ENCODE peak calls at places on chromosomes 12 and 14, in nine cellular contexts. Z is thoracic aorta, E is foreskin fibroblast, Q is choroid plexus epithelial cell, H is esophagus squamous epithelium, C is PC-3, U is GM12865, D is glutamatergic neuron, R is kidney. W is an unnamed sample.

GRCh38 chr12:49903700-49904423 is at the start of gene FAIM2:
- DNase-seq in E (peak), R (peak), Q (peak), C (no peak), D (peak), Z (no peak), H (no peak), U (no peak), W (no peak)

GRCh38 chr14:77989441-77989891 is 180.7 kb upstream of the NRXN3 start:
- DNase-seq in R (no peak), C (no peak), Z (no peak), D (peak), U (no peak), E (no peak), Q (no peak), H (no peak), W (no peak)

GRCh38 chr12:132227782-132228417 is 83.6 kb downstream of the NOC4L start:
- DNase-seq in Q (no peak), R (peak), C (no peak), U (no peak), E (no peak), D (no peak), Z (no peak), H (no peak), W (no peak)

GRCh38 chr12:77243345-77243744 is 178.0 kb upstream of the E2F7 start:
- DNase-seq in U (no peak), Q (no peak), Z (no peak), R (no peak), C (no peak), D (no peak), H (no peak), E (no peak), W (no peak)

GRCh38 chr12:24487606-24488005 is 461.3 kb downstream of the BCAT1 start:
- DNase-seq in Z (no peak), U (no peak), H (no peak), D (no peak), E (no peak), Q (peak), C (no peak), R (no peak), W (no peak)

GRCh38 chr12:70784042-70784668 is 136.4 kb downstream of the PTPRR start:
- DNase-seq in H (no peak), E (no peak), C (no peak), Z (no peak), Q (no peak), R (peak), D (no peak), U (no peak), W (no peak)

GRCh38 chr12:98973395-98973794 is 328.3 kb downstream of the APAF1 start:
- DNase-seq in D (no peak), H (no peak), C (peak), R (no peak), Z (no peak), Q (peak), E (peak), U (no peak), W (no peak)

GRCh38 chr14:38964630-38965029 is 138.4 kb downstream of the SEC23A start:
- DNase-seq in E (peak), C (peak), U (no peak), H (no peak), D (no peak), Q (peak), Z (no peak), R (no peak), W (no peak)

GRCh38 chr12:53399896-53400295 is 19.9 kb downstream of the SP1 start:
- DNase-seq in H (no peak), D (no peak), Q (no peak), Z (no peak), E (no peak), R (no peak), U (no peak), C (no peak), W (no peak)

GRCh38 chr12:116878567-116879508 is 2.4 kb downstream of the HRK start:
- DNase-seq in C (peak), R (peak), Q (peak), E (peak), H (no peak), U (no peak), D (peak), Z (no peak), W (no peak)

GRCh38 chr12:91379051-91379775 is 196.6 kb upstream of the DCN start:
- DNase-seq in H (no peak), D (no peak), E (peak), U (no peak), C (no peak), Q (no peak), Z (no peak), R (no peak), W (no peak)

GRCh38 chr12:7444076-7444475 is at the start of gene CD163L1:
- DNase-seq in R (no peak), Q (no peak), D (no peak), E (no peak), U (no peak), H (no peak), Z (no peak), C (no peak), W (no peak)

GRCh38 chr14:51228890-51229289 is 11.2 kb upstream of the TMX1 start:
- DNase-seq in Q (no peak), H (no peak), C (no peak), R (no peak), U (no peak), Z (no peak), E (peak), D (no peak), W (no peak)

GRCh38 chr14:75401356-75401755 is 26.5 kb upstream of the JDP2 start:
- DNase-seq in Q (peak), U (no peak), E (no peak), Z (no peak), R (no peak), C (no peak), D (no peak), H (no peak), W (no peak)

GRCh38 chr12:121764808-121765207 is 28.7 kb downstream of the RHOF start:
- DNase-seq in C (no peak), H (no peak), E (peak), U (no peak), Z (no peak), R (no peak), Q (no peak), D (no peak), W (no peak)

GRCh38 chr12:131710464-131711457 is at the start of gene SFSWAP:
- DNase-seq in C (peak), D (peak), Q (peak), R (peak), H (no peak), U (peak), E (peak), Z (no peak), W (peak)

GRCh38 chr12:119145367-119145766 is 33.4 kb upstream of the HSPB8 start:
- DNase-seq in Q (no peak), D (no peak), Z (no peak), U (no peak), R (no peak), E (no peak), H (no peak), C (no peak), W (no peak)

GRCh38 chr12:65568517-65568916 is 255.8 kb upstream of the HMGA2 start:
- DNase-seq in D (no peak), C (peak), Z (no peak), H (no peak), Q (peak), U (no peak), R (no peak), E (no peak), W (no peak)

GRCh38 chr12:76942276-76942675 is 63.5 kb upstream of the CSRP2 start:
- DNase-seq in H (no peak), D (no peak), Q (no peak), U (no peak), Z (no peak), C (no peak), E (peak), R (no peak), W (no peak)

GRCh38 chr12:3490848-3491382 is at the start of gene PRMT8:
- DNase-seq in H (no peak), C (no peak), U (no peak), Z (no peak), R (peak), Q (no peak), E (peak), D (peak), W (no peak)

GRCh38 chr12:93848453-93849120 is 171.4 kb downstream of the CRADD start:
- DNase-seq in D (no peak), C (peak), Q (no peak), R (no peak), Z (no peak), E (no peak), U (peak), H (no peak), W (no peak)

GRCh38 chr12:68042212-68042699 is 53.0 kb downstream of the IFNG-AS1 start:
- DNase-seq in H (no peak), Z (no peak), R (no peak), U (peak), Q (peak), D (no peak), C (no peak), E (peak), W (peak)

GRCh38 chr14:94423465-94424056 is 29.0 kb downstream of the SERPINA11 start:
- DNase-seq in C (peak), Z (peak), E (peak), D (peak), Q (peak), U (peak), H (no peak), R (peak), W (peak)

GRCh38 chr12:52058631-52059324 is 7.5 kb downstream of the NR4A1 start:
- DNase-seq in R (no peak), H (no peak), C (no peak), Q (no peak), D (no peak), U (no peak), E (no peak), Z (no peak), W (no peak)

GRCh38 chr14:93114713-93115068 is 1.0 kb downstream of the ITPK1 start:
- DNase-seq in C (no peak), Q (no peak), U (no peak), E (no peak), Z (no peak), H (no peak), D (no peak), R (peak), W (no peak)

GRCh38 chr14:69615471-69616407 is 4.3 kb downstream of the SUSD6 start:
- DNase-seq in U (peak), H (no peak), C (no peak), R (no peak), Z (no peak), E (peak), Q (peak), D (no peak), W (peak)

GRCh38 chr12:130225347-130225746 is 63.1 kb downstream of the FZD10 start:
- DNase-seq in Z (no peak), D (no peak), C (no peak), U (no peak), E (no peak), R (no peak), H (no peak), Q (no peak), W (no peak)

GRCh38 chr12:130223767-130224244 is 61.5 kb downstream of the FZD10 start:
- DNase-seq in Q (no peak), E (no peak), D (no peak), C (no peak), H (no peak), R (no peak), Z (no peak), U (no peak), W (no peak)

GRCh38 chr12:130220361-130220760 is 58.1 kb downstream of the FZD10 start:
- DNase-seq in Z (no peak), U (no peak), C (no peak), D (no peak), H (no peak), R (no peak), Q (no peak), E (no peak), W (no peak)

GRCh38 chr12:130224613-130225012 is 62.3 kb downstream of the FZD10 start:
- DNase-seq in C (no peak), R (no peak), E (no peak), Q (no peak), Z (no peak), U (no peak), D (no peak), H (no peak), W (no peak)

GRCh38 chr12:130222519-130223255 is 60.4 kb downstream of the FZD10 start:
- DNase-seq in Z (no peak), C (no peak), H (no peak), Q (no peak), U (no peak), E (no peak), R (no peak), D (no peak), W (no peak)
- TF ChIP-seq CTCF in Z (no peak), C (no peak), H (no peak), Q (no peak), U (no peak), E (no peak), R (no peak), D (no peak), W (no peak)

GRCh38 chr14:98512501-98513251 is 759.3 kb downstream of the BCL11B start:
- DNase-seq in H (no peak), Z (no peak), Q (no peak), U (peak), D (no peak), C (no peak), R (no peak), E (no peak), W (no peak)
- TF ChIP-seq CTCF in H (no peak), Z (no peak), Q (no peak), U (no peak), D (no peak), C (no peak), R (no peak), E (no peak), W (no peak)

DNA sequence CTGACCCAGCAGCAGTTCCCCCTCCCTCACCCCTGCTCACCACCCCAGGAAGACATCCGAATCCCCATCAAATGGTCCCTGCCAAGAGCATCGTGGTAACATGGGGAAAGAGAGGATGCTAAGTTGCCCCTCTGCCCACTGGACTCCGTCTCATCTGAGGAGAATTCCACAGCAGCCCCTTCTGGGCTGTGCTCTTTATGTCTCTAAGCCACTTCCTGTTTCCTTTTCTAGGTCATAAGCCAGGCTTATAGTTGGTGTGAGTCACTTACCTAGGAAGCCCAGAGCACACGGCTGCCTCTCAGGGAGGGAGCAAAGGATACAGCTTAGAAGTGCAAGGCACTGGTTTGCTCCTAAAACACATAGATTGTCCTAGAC is 76.0 kb downstream of the VCPKMT start:
- DNase-seq in D (no peak), E (peak), U (peak), H (no peak), C (peak), R (no peak), Q (peak), Z (no peak), W (peak)
- TF ChIP-seq CTCF in D (no peak), E (no peak), U (no peak), H (peak), C (no peak), R (no peak), Q (no peak), Z (no peak), W (no peak)

DNA sequence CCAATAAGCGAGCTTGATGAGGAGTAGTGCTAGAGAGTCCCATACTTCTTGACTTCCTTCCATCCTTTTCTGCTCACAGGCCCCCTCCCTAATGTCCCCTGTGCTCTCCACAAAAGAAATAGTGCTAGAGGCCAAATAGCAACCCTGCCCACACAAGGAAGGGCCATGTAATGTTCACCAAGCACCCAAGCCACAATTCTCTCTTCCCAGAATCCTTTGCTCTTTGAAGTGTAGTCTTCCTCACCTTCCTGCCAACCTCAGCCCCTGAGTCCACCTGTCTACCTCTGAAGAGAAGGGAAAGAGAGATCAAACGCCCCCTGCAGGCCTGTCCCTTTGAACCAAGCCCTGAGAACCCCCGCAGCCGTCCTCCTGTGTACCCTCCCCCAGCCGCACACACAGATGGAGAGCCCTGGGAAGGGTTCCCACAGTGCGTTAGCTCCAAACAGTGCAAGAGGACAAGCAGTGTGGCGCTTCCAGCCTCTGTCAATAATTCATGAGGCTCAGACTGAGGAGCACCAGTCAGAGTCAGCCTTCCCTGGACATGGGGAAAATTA is 1.9 kb upstream of the DHRS4 start:
- DNase-seq in C (no peak), Z (no peak), Q (no peak), U (no peak), E (no peak), H (no peak), R (no peak), D (peak), W (no peak)
- TF ChIP-seq CTCF in C (no peak), Z (no peak), Q (peak), U (no peak), E (no peak), H (no peak), R (no peak), D (peak), W (no peak)

DNA sequence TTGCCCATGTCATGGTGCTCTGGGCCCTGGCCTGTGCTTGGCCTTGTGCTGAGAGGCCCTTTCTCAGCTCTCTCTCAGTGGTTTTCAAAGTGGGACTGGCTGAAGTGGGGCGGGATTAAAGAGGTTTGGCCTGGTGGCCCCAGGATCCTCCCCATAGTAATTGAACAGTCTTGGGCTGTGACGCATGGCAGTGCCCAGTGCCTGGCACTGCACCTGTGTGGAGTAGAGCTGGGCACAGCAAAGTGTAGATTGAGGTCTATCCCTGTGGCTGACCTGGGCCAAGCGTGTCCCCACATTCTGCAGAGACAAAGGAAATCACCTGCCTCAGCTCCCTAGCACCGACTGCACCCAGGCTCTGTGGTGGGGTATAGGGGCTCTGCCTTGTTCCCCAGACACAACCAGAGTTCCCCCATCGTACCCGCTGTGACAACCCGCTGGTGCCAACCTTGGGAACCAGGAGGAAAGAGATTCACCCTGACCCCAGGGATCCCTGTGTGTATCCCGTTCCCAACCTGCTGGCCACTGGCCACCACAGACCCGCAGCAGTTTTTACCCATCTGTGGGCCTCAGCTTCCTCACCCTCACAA is 9.9 kb upstream of the CYP46A1 start:
- DNase-seq in Q (no peak), U (no peak), H (no peak), E (no peak), R (peak), Z (no peak), D (no peak), C (no peak), W (no peak)
- TF ChIP-seq CTCF in Q (no peak), U (no peak), H (no peak), E (no peak), R (no peak), Z (no peak), D (no peak), C (no peak), W (no peak)

DNA sequence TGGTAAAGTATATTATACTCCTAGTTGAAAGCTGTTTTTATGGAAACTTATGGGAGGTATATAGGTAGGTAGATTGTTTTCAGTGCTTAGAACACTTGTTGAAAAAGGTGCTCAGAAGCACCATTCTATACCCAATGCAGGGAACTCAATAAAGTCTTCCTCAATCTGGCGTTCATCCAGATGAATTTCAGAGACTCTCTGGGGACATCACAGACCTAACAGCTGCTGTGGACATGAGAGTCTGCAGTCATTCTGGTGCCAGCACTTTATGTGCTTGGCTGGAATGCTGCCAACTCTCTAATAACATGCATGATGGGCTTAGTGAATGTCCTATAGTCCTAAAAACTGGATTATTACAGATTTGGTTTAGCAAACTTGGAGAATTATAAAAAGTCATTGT is 115.9 kb downstream of the NTN4 start:
- DNase-seq in C (no peak), H (no peak), R (no peak), D (peak), E (peak), Q (peak), U (no peak), Z (no peak), W (no peak)
- TF ChIP-seq CTCF in C (no peak), H (no peak), R (no peak), D (no peak), E (no peak), Q (no peak), U (no peak), Z (no peak), W (no peak)

GRCh38 chr12:100720016-100720654 is 74.4 kb upstream of the ANO4 start:
- DNase-seq in U (no peak), Q (peak), R (no peak), C (no peak), Z (no peak), D (no peak), H (no peak), E (peak), W (no peak)
- TF ChIP-seq CTCF in U (no peak), Q (no peak), R (no peak), C (no peak), Z (no peak), D (no peak), H (no peak), E (no peak), W (no peak)

DNA sequence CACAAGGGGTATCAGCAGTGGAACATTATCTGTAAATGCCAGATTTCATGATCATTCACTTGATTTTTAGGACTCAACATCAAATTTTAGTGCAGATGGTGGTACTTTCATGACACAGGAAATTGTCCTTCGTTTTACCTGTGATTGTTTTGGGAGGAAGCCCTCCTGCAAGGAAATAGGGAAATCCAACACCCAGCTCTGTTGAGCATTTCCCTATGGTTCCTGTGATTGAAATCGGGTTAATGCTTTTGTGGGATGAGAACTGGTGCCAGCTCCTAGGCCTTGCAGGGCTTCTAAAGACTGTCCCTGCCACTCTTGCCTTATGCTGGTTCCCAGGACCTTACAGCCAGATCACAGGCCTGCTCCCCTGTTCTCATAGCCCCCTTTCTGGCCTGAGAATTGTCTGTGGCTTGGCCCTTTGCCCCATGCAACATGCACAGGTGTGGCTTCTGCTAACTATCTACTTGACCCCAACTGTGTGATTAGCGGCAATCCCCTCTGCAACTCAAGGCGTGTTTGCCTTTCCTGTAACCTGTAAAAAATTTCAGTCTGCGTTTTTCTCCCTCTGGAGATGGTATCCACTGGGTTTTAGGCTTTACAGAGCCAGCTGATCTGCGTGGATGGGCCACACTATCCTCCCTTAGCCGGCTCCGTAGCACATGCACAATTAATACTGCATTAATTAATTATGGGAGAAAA is 112.5 kb downstream of the ETV6 start:
- DNase-seq in H (no peak), Z (no peak), Q (no peak), D (no peak), U (peak), C (no peak), E (no peak), R (no peak), W (peak)
- TF ChIP-seq CTCF in H (no peak), Z (no peak), Q (no peak), D (no peak), U (no peak), C (no peak), E (no peak), R (no peak), W (no peak)

GRCh38 chr12:127964717-127965116 is 302.3 kb upstream of the TMEM132C start:
- DNase-seq in R (no peak), C (peak), Z (no peak), D (no peak), Q (peak), E (peak), U (no peak), H (no peak), W (no peak)
- TF ChIP-seq CTCF in R (no peak), C (peak), Z (no peak), D (no peak), Q (peak), E (peak), U (no peak), H (no peak), W (no peak)

GRCh38 chr12:96399081-96399918 is 939 bp downstream of the CDK17 start:
- DNase-seq in Q (peak), D (peak), R (peak), U (peak), E (peak), Z (peak), C (peak), H (peak), W (peak)
- TF ChIP-seq CTCF in Q (no peak), D (no peak), R (peak), U (peak), E (peak), Z (no peak), C (peak), H (peak), W (no peak)